ENCODE peak calls at places on chromosomes 1 and 21, in seven cellular contexts. N is left lung, M is psoas muscle, U is mammary epithelial cell, V is GM10248, J is adrenal gland, G is neural progenitor cell. L is an unnamed sample.

GRCh38 chr21:43805275-43805800 is 16.0 kb downstream of the RRP1 start:
- DNase-seq in N (peak; percentile 82), M (no peak), U (no peak), V (peak; percentile 95), J (no peak), G (no peak), L (no peak)

GRCh38 chr1:23424171-23424959 is at the start of gene TCEA3:
- DNase-seq in N (no peak), M (peak; percentile 85), U (no peak), V (no peak), J (peak; percentile 81), G (peak; percentile 51), L (no peak)

GRCh38 chr1:235663628-235664027 is 14.0 kb upstream of the GNG4 start:
- DNase-seq in N (no peak), M (no peak), U (no peak), V (no peak), J (no peak), G (no peak), L (no peak)

GRCh38 chr1:98405581-98406059 is 255.9 kb upstream of the SNX7 start:
- DNase-seq in N (no peak), M (no peak), U (peak; percentile 49), V (peak; percentile 6), J (no peak), G (no peak), L (no peak)

GRCh38 chr1:204353213-204353910 is 6.4 kb downstream of the PLEKHA6 start:
- DNase-seq in N (no peak), M (no peak), U (no peak), V (no peak), J (no peak), G (no peak), L (no peak)

GRCh38 chr21:38323721-38324591 is 67.2 kb downstream of the KCNJ15 start:
- DNase-seq in N (no peak), M (no peak), U (peak; percentile 97), V (no peak), J (no peak), G (peak; percentile 6), L (no peak)

GRCh38 chr1:115830963-115831362 is 10.0 kb downstream of the NHLH2 start:
- DNase-seq in N (no peak), M (no peak), U (no peak), V (no peak), J (no peak), G (no peak), L (no peak)

GRCh38 chr1:27388337-27389005 is 4.0 kb upstream of the GPR3 start:
- DNase-seq in N (no peak), M (peak; percentile 79), U (peak; percentile 53), V (peak; percentile 72), J (peak; percentile 76), G (peak; percentile 77), L (no peak)

GRCh38 chr21:29405503-29406122 is 106.9 kb downstream of the BACH1 start:
- DNase-seq in N (no peak), M (no peak), U (no peak), V (no peak), J (no peak), G (no peak), L (no peak)

GRCh38 chr1:114386129-114387037 is 124.6 kb downstream of the TRIM33 start:
- DNase-seq in N (no peak), M (no peak), U (no peak), V (no peak), J (no peak), G (no peak), L (no peak)

GRCh38 chr1:3247521-3248031 is 178.6 kb downstream of the PRDM16 start:
- DNase-seq in N (peak; percentile 71), M (no peak), U (peak; percentile 2), V (no peak), J (no peak), G (peak; percentile 60), L (no peak)

GRCh38 chr1:161163793-161164192 is 2.4 kb upstream of the PPOX start:
- DNase-seq in N (no peak), M (no peak), U (no peak), V (no peak), J (no peak), G (no peak), L (no peak)

GRCh38 chr1:39711359-39712340 is 20.4 kb upstream of the HPCAL4 start:
- DNase-seq in N (no peak), M (no peak), U (no peak), V (no peak), J (no peak), G (peak; percentile 53), L (no peak)

GRCh38 chr1:52665173-52666020 is 32.4 kb downstream of the SHISAL2A start:
- DNase-seq in N (no peak), M (peak; percentile 73), U (peak; percentile 83), V (no peak), J (no peak), G (no peak), L (no peak)

GRCh38 chr21:33993286-33994231 is 78.0 kb upstream of the ATP5PO start:
- DNase-seq in N (no peak), M (no peak), U (no peak), V (no peak), J (peak; percentile 23), G (no peak), L (no peak)

GRCh38 chr1:223556414-223557124 is 108.9 kb downstream of the CAPN8 start:
- DNase-seq in N (no peak), M (peak; percentile 72), U (peak; percentile 50), V (peak; percentile 49), J (peak; percentile 55), G (peak; percentile 72), L (no peak)
- TF ChIP-seq CTCF in N (peak; percentile 58), M (peak; percentile 37), U (peak; percentile 95), V (peak; percentile 49), J (peak; percentile 57), G (peak; percentile 84), L (peak; percentile 49)

GRCh38 chr1:50080904-50081586 is 27.7 kb upstream of the ELAVL4 start:
- DNase-seq in N (no peak), M (no peak), U (peak; percentile 8), V (no peak), J (no peak), G (no peak), L (no peak)
- TF ChIP-seq CTCF in N (no peak), M (no peak), U (peak; percentile 56), V (peak; percentile 26), J (peak; percentile 36), G (no peak), L (peak; percentile 33)

DNA sequence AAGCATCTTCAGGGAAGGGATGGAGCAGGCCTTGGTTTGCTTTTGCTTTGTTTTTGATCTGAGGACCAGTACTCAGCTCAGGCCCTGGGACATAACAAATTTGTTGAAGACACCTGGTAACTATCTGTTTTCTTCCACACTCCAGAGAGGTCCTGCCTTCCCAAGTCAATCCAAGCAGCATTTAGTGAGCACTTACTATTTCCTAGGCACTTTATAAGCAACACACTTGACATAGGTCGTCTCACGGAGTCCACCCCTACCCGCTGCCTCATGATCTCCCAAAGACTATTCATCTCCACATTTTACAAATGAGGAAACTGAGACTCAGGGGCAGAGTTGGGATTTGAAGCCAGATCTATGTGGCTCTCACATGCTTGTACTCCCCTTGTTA is 14.4 kb upstream of the EPHA2 start:
- DNase-seq in N (no peak), M (no peak), U (no peak), V (no peak), J (no peak), G (no peak), L (no peak)
- TF ChIP-seq CTCF in N (no peak), M (no peak), U (no peak), V (no peak), J (no peak), G (no peak), L (no peak)

DNA sequence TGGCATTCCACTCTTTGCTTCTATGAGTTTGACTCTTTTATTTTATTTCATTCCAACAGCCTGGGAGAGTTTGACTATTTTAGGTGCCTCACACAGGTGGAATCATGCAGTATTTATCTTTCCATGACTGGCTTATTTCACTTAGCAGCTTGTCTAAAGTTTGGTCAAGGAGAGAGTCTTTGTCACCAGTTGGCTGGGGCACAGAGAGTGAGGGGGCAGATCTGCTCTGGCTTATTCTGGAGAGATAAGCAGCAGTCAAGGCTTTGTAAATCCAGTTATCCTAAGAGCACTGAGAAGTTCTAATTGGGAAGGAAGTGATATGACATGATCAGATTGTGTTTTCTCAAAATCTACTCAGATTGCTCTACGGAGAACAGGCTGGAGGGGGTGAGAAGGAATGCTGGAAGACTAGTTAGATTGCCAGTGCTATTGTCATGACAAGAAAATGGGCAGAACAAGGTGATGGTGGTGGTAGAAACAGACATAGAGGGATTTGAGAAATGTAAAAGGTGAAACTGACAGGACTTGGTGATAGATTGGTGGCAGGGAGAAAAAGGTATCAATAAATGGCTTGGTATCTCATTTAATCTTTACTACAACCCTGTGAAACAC is 12.1 kb upstream of the CTTNBP2NL start:
- DNase-seq in N (no peak), M (no peak), U (no peak), V (no peak), J (no peak), G (no peak), L (no peak)
- TF ChIP-seq CTCF in N (no peak), M (no peak), U (no peak), V (no peak), J (no peak), G (no peak), L (no peak)

DNA sequence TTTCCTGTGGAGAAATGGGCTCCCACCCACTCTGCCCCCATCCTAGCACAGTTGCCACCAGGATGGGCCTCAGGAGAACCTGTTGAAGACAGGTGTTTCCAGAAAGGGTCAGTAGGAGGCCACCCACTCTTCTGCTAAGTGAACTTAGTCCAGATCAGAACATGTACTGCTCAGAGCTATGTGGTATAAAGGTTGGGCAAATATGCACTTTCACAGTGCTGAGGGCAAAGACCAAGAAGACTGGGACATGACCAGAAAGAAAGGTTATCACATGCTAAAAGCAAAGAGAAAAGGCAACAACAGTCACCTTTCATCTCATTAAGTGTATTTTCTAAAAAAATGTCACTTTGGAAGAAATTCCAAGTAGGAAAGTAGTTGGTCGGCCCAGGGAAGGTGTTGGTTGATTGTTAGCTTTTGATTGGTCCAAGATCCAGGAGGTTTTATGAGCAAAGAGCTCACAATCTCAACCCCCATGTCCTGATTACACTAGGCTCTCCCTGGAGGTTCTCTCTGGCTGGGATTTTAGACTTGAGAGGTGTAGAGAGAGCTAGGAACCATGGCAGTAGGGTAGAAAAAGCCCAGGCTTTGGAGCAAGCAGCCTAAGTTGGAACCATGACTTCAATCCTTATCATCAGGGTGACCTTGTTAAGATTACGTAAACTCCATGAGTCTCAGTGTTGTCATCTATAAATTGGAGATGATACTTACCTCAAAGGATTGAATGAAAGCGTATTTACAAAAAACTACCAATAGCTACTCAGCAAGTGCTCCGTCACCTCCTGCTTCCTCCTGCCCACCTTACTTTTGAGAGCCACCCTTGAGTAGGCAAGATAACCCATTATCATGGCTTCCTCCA is 102.6 kb downstream of the GLUL start:
- DNase-seq in N (no peak), M (no peak), U (no peak), V (no peak), J (no peak), G (no peak), L (no peak)
- TF ChIP-seq CTCF in N (no peak), M (no peak), U (no peak), V (no peak), J (no peak), G (no peak), L (no peak)

DNA sequence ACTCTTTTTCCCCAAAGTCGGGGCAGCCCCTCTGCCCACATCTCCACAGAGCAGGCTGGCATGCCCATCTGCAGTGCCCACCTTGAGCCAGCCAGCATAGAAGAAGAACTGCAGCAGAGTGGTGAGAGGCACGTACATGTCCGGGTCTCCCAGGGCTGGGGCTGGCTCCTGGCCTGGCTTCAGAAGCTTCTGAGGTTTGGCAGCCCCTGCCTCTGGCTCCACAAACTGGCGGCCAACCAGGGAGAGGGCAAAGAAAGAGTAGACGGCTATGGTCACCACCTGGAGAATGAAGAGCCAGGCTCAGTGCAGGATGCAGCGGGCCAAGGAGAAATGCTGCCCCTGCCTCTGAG is 3.0 kb downstream of the BEST4 start:
- DNase-seq in N (peak; percentile 44), M (no peak), U (no peak), V (no peak), J (no peak), G (no peak), L (peak; percentile 83)
- TF ChIP-seq CTCF in N (no peak), M (no peak), U (no peak), V (no peak), J (no peak), G (no peak), L (no peak)